ENCODE peak calls at places on chromosomes 16 and 17, in four cellular contexts. One of them, this sample, is unnamed. For H3K4me1, the result is how much of the 10 kb centered on the place peaks cover.

GRCh38 chr16:52690468-52690867 is 143.5 kb upstream of the TOX3 start:
- DNase-seq in PC-3: no peak
- DNase-seq in GM23248: peak
- DNase-seq in kidney: no peak
- DNase-seq in this sample: no peak

GRCh38 chr16:56748191-56748590 is 18.3 kb downstream of the NUP93 start:
- DNase-seq in GM23248: no peak
- DNase-seq in PC-3: no peak
- DNase-seq in kidney: no peak
- DNase-seq in this sample: no peak

GRCh38 chr16:14334366-14335105 is 263.4 kb downstream of the MRTFB start:
- DNase-seq in PC-3: no peak
- DNase-seq in kidney: no peak
- DNase-seq in GM23248: peak
- DNase-seq in this sample: no peak

GRCh38 chr16:47778106-47778803 is 317.1 kb downstream of the PHKB start:
- DNase-seq in GM23248: no peak
- DNase-seq in kidney: no peak
- DNase-seq in PC-3: no peak
- DNase-seq in this sample: peak

GRCh38 chr16:2039286-2040030 is 8.2 kb downstream of the NTHL1 start:
- DNase-seq in kidney: peak
- DNase-seq in PC-3: peak
- DNase-seq in GM23248: peak
- DNase-seq in this sample: peak

GRCh38 chr17:59483860-59484259 is 81.5 kb upstream of the DHX40 start:
- DNase-seq in PC-3: no peak
- DNase-seq in kidney: no peak
- DNase-seq in GM23248: no peak
- DNase-seq in this sample: no peak

GRCh38 chr17:42883802-42884553 is 16.6 kb upstream of the G6PC1 start:
- DNase-seq in kidney: peak
- DNase-seq in GM23248: no peak
- DNase-seq in PC-3: peak
- DNase-seq in this sample: no peak

GRCh38 chr16:35195173-35195863 is 1735.9 kb downstream of the TP53TG3F start:
- DNase-seq in GM23248: no peak
- DNase-seq in kidney: peak
- DNase-seq in PC-3: no peak
- DNase-seq in this sample: no peak

GRCh38 chr17:4772235-4772613 is 538 bp downstream of the TM4SF5 start:
- DNase-seq in PC-3: no peak
- DNase-seq in kidney: no peak
- DNase-seq in GM23248: no peak
- DNase-seq in this sample: no peak

GRCh38 chr16:68379472-68380347 is 68.6 kb downstream of the SMPD3 start:
- DNase-seq in kidney: peak
- DNase-seq in PC-3: no peak
- DNase-seq in GM23248: no peak
- DNase-seq in this sample: no peak

GRCh38 chr17:63224644-63225043 is 221.5 kb downstream of the CYB561 start:
- DNase-seq in GM23248: no peak
- DNase-seq in PC-3: no peak
- DNase-seq in kidney: no peak
- DNase-seq in this sample: no peak

GRCh38 chr17:46742539-46743270 is 75.8 kb downstream of the WNT3 start:
- DNase-seq in PC-3: peak
- DNase-seq in GM23248: peak
- DNase-seq in kidney: no peak
- DNase-seq in this sample: peak

GRCh38 chr16:81994485-81994884 is 16.8 kb downstream of the SDR42E1 start:
- DNase-seq in kidney: no peak
- DNase-seq in GM23248: peak
- DNase-seq in PC-3: no peak
- DNase-seq in this sample: no peak

GRCh38 chr16:14669776-14670175 is 24.3 kb downstream of the PLA2G10 start:
- DNase-seq in GM23248: no peak
- DNase-seq in kidney: peak
- DNase-seq in PC-3: peak
- DNase-seq in this sample: no peak

GRCh38 chr16:86258713-86259112 is 251.6 kb upstream of the FOXF1 start:
- DNase-seq in PC-3: no peak
- DNase-seq in GM23248: no peak
- DNase-seq in kidney: no peak
- DNase-seq in this sample: peak

GRCh38 chr17:67078292-67078691 is 33.9 kb downstream of the CACNG1 start:
- DNase-seq in PC-3: no peak
- DNase-seq in kidney: no peak
- DNase-seq in GM23248: no peak
- DNase-seq in this sample: no peak

GRCh38 chr16:84509032-84509950 is 4.8 kb upstream of the MEAK7 start:
- DNase-seq in GM23248: no peak
- DNase-seq in PC-3: no peak
- DNase-seq in kidney: no peak
- DNase-seq in this sample: no peak

GRCh38 chr17:78896834-78897638 is 6.0 kb downstream of the CEP295NL start:
- DNase-seq in GM23248: no peak
- DNase-seq in kidney: no peak
- DNase-seq in PC-3: no peak
- DNase-seq in this sample: no peak
- H3K4me1 ChIP-seq in GM23248: under half
- H3K4me1 ChIP-seq in kidney: under half
- H3K4me1 ChIP-seq in PC-3: under half
- H3K4me1 ChIP-seq in this sample: under half

GRCh38 chr17:9564104-9564503 is 11.5 kb downstream of the STX8 start:
- DNase-seq in PC-3: no peak
- DNase-seq in GM23248: no peak
- DNase-seq in kidney: no peak
- DNase-seq in this sample: no peak

GRCh38 chr17:9571201-9571600 is 4.4 kb downstream of the STX8 start:
- DNase-seq in GM23248: no peak
- DNase-seq in kidney: no peak
- DNase-seq in PC-3: no peak
- DNase-seq in this sample: no peak

GRCh38 chr17:9568957-9569588 is 6.5 kb downstream of the STX8 start:
- DNase-seq in PC-3: no peak
- DNase-seq in GM23248: no peak
- DNase-seq in kidney: no peak
- DNase-seq in this sample: no peak

GRCh38 chr17:9568004-9568403 is 7.6 kb downstream of the STX8 start:
- DNase-seq in GM23248: no peak
- DNase-seq in PC-3: no peak
- DNase-seq in kidney: no peak
- DNase-seq in this sample: no peak

GRCh38 chr17:9566067-9566466 is 9.6 kb downstream of the STX8 start:
- DNase-seq in PC-3: no peak
- DNase-seq in kidney: no peak
- DNase-seq in GM23248: no peak
- DNase-seq in this sample: no peak
- H3K4me3 ChIP-seq in PC-3: no peak
- H3K4me3 ChIP-seq in kidney: no peak
- H3K4me3 ChIP-seq in GM23248: no peak
- H3K4me3 ChIP-seq in this sample: no peak

DNA sequence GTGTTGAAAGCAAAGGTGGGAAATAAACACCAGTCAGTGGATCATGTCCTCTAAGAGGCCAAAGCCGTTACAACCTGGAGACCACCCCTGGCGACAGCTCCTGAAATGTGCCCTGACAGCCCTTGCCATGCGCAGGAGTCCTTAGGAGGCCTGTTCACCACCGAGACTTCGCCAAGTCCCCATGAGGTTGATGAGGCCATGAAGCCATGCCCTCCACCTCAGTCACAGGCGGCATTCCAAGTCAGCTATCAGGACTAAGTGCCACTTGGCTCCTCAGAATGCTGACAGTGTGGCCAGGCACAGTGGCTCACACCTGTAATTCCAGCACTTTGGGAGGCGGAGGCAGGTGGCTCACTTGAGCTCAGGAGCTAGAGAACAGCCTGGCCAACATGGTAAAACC is 27.1 kb downstream of the ADAM11 start:
- DNase-seq in kidney: peak
- DNase-seq in GM23248: no peak
- DNase-seq in PC-3: no peak
- DNase-seq in this sample: no peak
- H3K9ac ChIP-seq in kidney: no peak
- H3K9ac ChIP-seq in GM23248: no peak
- H3K9ac ChIP-seq in PC-3: no peak
- H3K9ac ChIP-seq in this sample: no peak

GRCh38 chr17:55580596-55581133 is 69.4 kb upstream of the SMIM36 start:
- DNase-seq in PC-3: no peak
- DNase-seq in kidney: no peak
- DNase-seq in GM23248: no peak
- DNase-seq in this sample: no peak
- H3K4me1 ChIP-seq in PC-3: under half
- H3K4me1 ChIP-seq in kidney: under half
- H3K4me1 ChIP-seq in GM23248: under half
- H3K4me1 ChIP-seq in this sample: under half

DNA sequence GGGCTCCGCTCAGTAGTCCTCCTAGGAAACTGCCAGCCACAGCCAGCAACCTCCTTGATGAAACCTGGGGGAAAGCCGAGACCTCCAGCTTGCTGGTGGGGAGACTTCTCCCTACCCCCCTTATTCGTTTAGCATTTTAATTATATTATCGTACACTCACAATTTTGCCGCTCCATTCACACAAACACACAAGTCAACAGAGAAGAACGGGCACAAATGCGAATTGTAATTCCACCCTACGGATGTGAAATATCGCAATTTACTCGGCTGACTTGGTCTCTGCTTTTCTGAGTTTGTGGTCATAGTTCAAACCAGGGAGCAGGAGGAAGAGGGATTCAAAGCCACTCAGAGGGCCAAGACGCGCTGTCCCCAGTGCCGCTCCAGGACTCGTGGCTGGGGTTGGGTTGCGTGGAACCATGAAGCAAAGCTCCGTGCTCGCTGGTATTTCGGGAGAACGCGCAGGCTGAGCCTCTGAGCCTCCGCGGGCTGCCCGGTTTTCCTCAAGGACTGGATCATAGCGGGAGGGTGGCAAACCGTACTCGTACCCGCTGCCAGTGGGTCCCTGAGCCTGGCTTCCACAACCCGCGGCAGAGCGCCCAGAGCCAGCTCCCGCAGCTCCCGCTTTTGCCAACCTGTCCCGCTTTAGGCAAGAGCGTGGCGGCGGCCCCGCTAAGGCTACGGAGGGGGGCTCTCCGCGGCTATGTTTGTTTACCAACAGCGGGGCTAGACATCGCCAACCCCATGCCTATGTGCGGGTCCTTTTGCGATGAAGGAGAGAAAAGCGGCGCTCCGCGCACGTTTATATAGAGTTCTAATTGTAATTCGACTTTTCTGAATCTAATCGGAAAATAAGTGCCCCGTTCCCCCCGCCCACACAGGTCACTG is 2.0 kb downstream of the LHX1 start:
- DNase-seq in kidney: no peak
- DNase-seq in PC-3: no peak
- DNase-seq in GM23248: no peak
- DNase-seq in this sample: no peak
- H3K4me3 ChIP-seq in kidney: peak
- H3K4me3 ChIP-seq in PC-3: no peak
- H3K4me3 ChIP-seq in GM23248: no peak
- H3K4me3 ChIP-seq in this sample: no peak

GRCh38 chr17:57480438-57481196 is 224.3 kb downstream of the MSI2 start:
- DNase-seq in kidney: no peak
- DNase-seq in GM23248: peak
- DNase-seq in PC-3: peak
- DNase-seq in this sample: peak
- H3K9ac ChIP-seq in kidney: no peak
- H3K9ac ChIP-seq in GM23248: peak
- H3K9ac ChIP-seq in PC-3: no peak
- H3K9ac ChIP-seq in this sample: no peak

GRCh38 chr17:27466376-27466747 is 10.1 kb downstream of the KSR1 start:
- DNase-seq in GM23248: no peak
- DNase-seq in PC-3: no peak
- DNase-seq in kidney: no peak
- DNase-seq in this sample: no peak
- H3K4me1 ChIP-seq in GM23248: under half
- H3K4me1 ChIP-seq in PC-3: under half
- H3K4me1 ChIP-seq in kidney: under half
- H3K4me1 ChIP-seq in this sample: under half

DNA sequence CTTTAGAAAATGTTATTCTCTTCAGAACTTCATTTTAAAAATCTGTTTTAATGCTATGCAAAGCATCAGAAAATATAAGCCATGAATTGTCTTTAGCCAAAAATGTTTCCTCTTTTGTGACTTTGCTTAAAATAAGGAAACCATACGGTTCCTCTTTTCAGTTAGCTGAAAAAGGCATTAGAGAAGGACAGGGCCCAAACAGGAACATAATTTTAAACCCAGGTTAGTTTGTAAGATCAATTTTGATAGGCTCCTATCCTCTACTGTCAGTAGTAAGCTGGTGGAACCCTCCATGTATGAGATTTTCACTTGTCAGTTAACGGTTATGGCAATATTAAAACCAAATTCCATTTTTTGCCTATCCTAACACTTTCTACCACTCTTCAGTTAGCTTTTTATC is 4.3 kb downstream of the EVI2B start:
- DNase-seq in kidney: no peak
- DNase-seq in GM23248: no peak
- DNase-seq in PC-3: no peak
- DNase-seq in this sample: no peak
- H3K4me3 ChIP-seq in kidney: no peak
- H3K4me3 ChIP-seq in GM23248: no peak
- H3K4me3 ChIP-seq in PC-3: no peak
- H3K4me3 ChIP-seq in this sample: no peak

GRCh38 chr16:87492241-87492635 is 586 bp downstream of the ZCCHC14 start:
- DNase-seq in GM23248: peak
- DNase-seq in PC-3: no peak
- DNase-seq in kidney: no peak
- DNase-seq in this sample: no peak
- H3K9ac ChIP-seq in GM23248: peak
- H3K9ac ChIP-seq in PC-3: no peak
- H3K9ac ChIP-seq in kidney: no peak
- H3K9ac ChIP-seq in this sample: peak